ENCODE peak calls at places on chromosomes 12 and 14, in ten cellular contexts. S is A549, Q is colonic mucosa, G is fibroblast of the aortic adventitia, V is neural progenitor cell, B is right atrium auricular region, T is IMR-90, I is GM12865, N is upper lobe of right lung, U is uterus. A is an unnamed sample.

GRCh38 chr14:61106627-61107147 is 125.6 kb downstream of the SLC38A6 start:
- DNase-seq in S (no peak), Q (no peak), G (no peak), V (no peak), B (no peak), T (no peak), I (peak; percentile 38), N (no peak), U (no peak), A (no peak)

GRCh38 chr14:89617471-89618291 is 200.6 kb upstream of the FOXN3 start:
- DNase-seq in S (no peak), Q (peak; percentile 59), G (peak; percentile 73), V (peak; percentile 60), B (peak; percentile 70), T (peak; percentile 77), I (peak; percentile 66), N (no peak), U (no peak), A (peak; percentile 66)

GRCh38 chr12:10194160-10194559 is 15.3 kb downstream of the TMEM52B start:
- DNase-seq in S (no peak), Q (no peak), G (no peak), V (no peak), B (no peak), T (peak; percentile 43), I (no peak), N (no peak), U (no peak), A (peak; percentile 59)

GRCh38 chr14:73741386-73741875 is 27.2 kb upstream of the PNMA1 start:
- DNase-seq in S (no peak), Q (peak; percentile 91), G (peak; percentile 58), V (peak; percentile 60), B (peak; percentile 82), T (peak; percentile 66), I (peak; percentile 69), N (peak; percentile 82), U (peak; percentile 78), A (peak; percentile 78)

GRCh38 chr12:109170335-109170734 is 53.9 kb downstream of the ACACB start:
- DNase-seq in S (no peak), Q (no peak), G (no peak), V (no peak), B (no peak), T (no peak), I (no peak), N (no peak), U (no peak), A (no peak)

GRCh38 chr14:50804181-50804721 is 26.7 kb downstream of the NIN start:
- DNase-seq in S (no peak), Q (no peak), G (peak; percentile 85), V (no peak), B (no peak), T (peak; percentile 76), I (no peak), N (no peak), U (no peak), A (peak; percentile 75)

GRCh38 chr12:60872850-60873713 is 1277.3 kb downstream of the SLC16A7 start:
- DNase-seq in S (no peak), Q (no peak), G (no peak), V (no peak), B (no peak), T (no peak), I (no peak), N (no peak), U (no peak), A (no peak)

GRCh38 chr12:43349863-43350262 is 202.1 kb downstream of the ADAMTS20 start:
- DNase-seq in S (no peak), Q (no peak), G (no peak), V (no peak), B (no peak), T (peak; percentile 31), I (no peak), N (no peak), U (no peak), A (peak; percentile 21)

GRCh38 chr12:86122846-86123468 is 133.2 kb downstream of the MGAT4C start:
- DNase-seq in S (no peak), Q (no peak), G (no peak), V (no peak), B (no peak), T (peak; percentile 2), I (no peak), N (no peak), U (no peak), A (no peak)

GRCh38 chr14:103384450-103385152 is 614 bp upstream of the MARK3 start:
- DNase-seq in S (no peak), Q (peak; percentile 30), G (no peak), V (peak; percentile 17), B (no peak), T (no peak), I (no peak), N (no peak), U (no peak), A (no peak)

DNA sequence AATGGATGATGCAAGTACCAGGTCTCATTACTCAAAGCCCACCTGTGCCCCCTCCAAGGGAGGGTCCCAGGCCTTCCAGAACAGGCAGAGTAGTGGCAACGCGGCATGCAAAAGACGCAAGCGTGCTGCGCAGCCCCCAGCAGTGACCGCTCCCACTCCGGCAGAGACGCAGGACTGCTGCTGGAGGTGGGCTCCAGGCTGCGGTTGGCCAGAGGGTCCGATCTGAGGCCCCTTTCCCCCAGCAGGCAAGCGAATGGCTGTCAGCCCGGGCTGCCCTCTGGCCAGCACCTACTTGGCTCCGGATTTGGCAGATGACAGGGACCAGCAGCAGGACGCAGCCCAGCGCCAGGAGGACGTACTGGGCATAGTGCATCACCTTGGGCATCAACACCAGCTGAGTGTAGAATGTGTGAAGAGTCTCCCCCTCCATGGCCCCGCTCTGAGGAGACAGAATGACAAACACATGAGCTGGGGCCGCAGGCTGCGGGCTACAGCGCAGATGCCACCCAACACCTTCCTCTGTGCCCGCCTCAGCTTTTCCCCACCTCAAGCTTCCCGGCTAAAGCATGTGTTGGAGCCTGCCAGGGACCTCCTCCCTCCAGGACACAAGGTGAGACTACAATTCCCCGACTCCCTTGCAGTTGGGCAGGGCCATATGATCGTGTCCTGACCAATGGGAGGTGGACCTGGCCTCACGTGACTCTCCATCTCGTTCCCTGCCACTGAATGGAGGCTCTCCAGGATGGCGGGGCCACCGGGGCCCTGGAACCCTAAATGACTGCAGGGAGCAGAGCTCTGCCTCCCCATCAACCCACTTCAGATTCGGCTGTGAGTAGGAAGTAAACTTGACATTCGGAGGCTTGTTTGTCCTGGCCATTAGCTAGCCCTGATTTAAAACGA is 77.3 kb downstream of the SCARB1 start:
- DNase-seq in S (no peak), Q (peak; percentile 49), G (peak; percentile 89), V (peak; percentile 92), B (peak; percentile 94), T (peak; percentile 91), I (no peak), N (peak; percentile 87), U (peak; percentile 87), A (peak; percentile 94)
- H3K4me3 ChIP-seq in S (no peak overlapping the region), Q (no peak overlapping the region), G (peak overlapping the region; percentile 62), V (peak overlapping the region; percentile 60), B (peak overlapping the region; percentile 32), T (peak overlapping the region; percentile 62), I (no peak overlapping the region), N (peak overlapping the region; percentile 33), U (no peak overlapping the region), A (peak overlapping the region; percentile 37)

DNA sequence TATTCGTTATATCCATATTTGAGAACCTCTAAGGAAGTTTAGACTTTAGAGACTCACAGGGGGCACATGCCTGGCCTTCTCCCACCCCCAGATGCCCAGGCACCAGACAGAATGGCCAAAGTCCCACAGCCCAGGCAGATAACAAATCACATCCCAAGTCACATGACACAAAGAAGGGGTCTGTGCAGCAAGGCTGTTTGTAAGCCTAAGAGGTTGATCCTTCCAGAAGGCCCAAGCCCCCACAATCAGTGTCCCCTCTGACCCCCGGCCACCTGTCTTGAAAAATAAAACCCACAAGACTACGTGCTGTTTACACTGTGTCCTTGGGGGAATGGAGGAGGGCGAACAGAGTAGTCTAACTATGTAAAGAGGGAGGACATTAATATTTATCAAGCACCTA is 5.1 kb downstream of the CTDSP2 start:
- DNase-seq in S (no peak), Q (no peak), G (no peak), V (no peak), B (no peak), T (no peak), I (no peak), N (no peak), U (no peak), A (no peak)
- H3K4me3 ChIP-seq in S (no peak overlapping the region), Q (no peak overlapping the region), G (peak overlapping the region; percentile 40), V (no peak overlapping the region), B (no peak overlapping the region), T (no peak overlapping the region), I (no peak overlapping the region), N (no peak overlapping the region), U (peak overlapping the region; percentile 98), A (no peak overlapping the region)

GRCh38 chr12:132559652-132560420 is 50.5 kb downstream of the LRCOL1 start:
- DNase-seq in S (peak; percentile 66), Q (peak; percentile 45), G (no peak), V (peak; percentile 88), B (no peak), T (peak; percentile 36), I (peak; percentile 64), N (no peak), U (no peak), A (peak; percentile 33)

GRCh38 chr12:132560421-132560830 is 50.0 kb downstream of the LRCOL1 start:
- DNase-seq in S (peak; percentile 44), Q (peak; percentile 45), G (no peak), V (peak; percentile 70), B (no peak), T (no peak), I (peak; percentile 24), N (no peak), U (no peak), A (no peak)

GRCh38 chr12:132562489-132563045 is 47.8 kb downstream of the LRCOL1 start:
- DNase-seq in S (no peak), Q (no peak), G (no peak), V (no peak), B (no peak), T (no peak), I (no peak), N (no peak), U (no peak), A (no peak)

GRCh38 chr12:132561784-132562156 is 48.6 kb downstream of the LRCOL1 start:
- DNase-seq in S (peak; percentile 75), Q (no peak), G (no peak), V (peak; percentile 74), B (no peak), T (no peak), I (peak; percentile 40), N (no peak), U (no peak), A (no peak)

GRCh38 chr12:132560831-132561783 is 49.3 kb downstream of the LRCOL1 start:
- DNase-seq in S (peak; percentile 89), Q (peak; percentile 81), G (peak; percentile 42), V (peak; percentile 90), B (no peak), T (peak; percentile 51), I (peak; percentile 82), N (peak; percentile 81), U (no peak), A (peak; percentile 61)
- H3K4me3 ChIP-seq in S (peak overlapping the region; percentile 91), Q (peak overlapping the region; percentile 74), G (peak overlapping the region; percentile 64), V (peak overlapping the region; percentile 94), B (no peak overlapping the region), T (peak overlapping the region; percentile 93), I (peak overlapping the region; percentile 55), N (peak overlapping the region; percentile 60), U (peak overlapping the region; percentile 81), A (peak overlapping the region; percentile 36)

DNA sequence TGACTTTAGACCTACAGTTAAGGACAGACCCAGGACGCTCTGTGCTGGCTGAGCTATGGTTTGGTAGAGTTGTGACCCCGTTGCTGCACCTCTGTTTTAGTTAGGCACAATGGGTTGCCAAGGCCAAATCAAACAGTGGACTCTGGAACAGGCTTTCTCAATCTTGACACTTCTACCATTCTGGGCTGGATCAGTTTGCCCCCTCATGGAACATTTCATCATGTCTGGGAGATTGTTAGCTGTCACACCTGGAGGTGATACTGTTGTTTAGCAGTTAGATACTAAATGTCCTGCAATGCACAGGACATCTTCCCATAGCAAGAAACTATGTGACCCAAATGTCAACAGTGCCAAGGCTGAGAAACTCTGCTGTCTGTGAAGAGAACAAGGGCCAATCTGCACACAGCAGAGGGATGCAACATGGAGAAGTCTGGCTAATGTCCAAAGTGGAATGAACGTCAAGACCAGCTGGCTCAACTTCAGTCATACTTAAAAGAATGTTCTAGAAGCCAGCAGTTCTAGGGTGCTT is 65.6 kb upstream of the DICER1 start:
- DNase-seq in S (no peak), Q (no peak), G (peak; percentile 36), V (no peak), B (no peak), T (peak; percentile 50), I (no peak), N (no peak), U (no peak), A (peak; percentile 85)
- H3K4me3 ChIP-seq in S (no peak overlapping the region), Q (no peak overlapping the region), G (no peak overlapping the region), V (no peak overlapping the region), B (no peak overlapping the region), T (no peak overlapping the region), I (no peak overlapping the region), N (no peak overlapping the region), U (no peak overlapping the region), A (no peak overlapping the region)

A was measured in cardiac fibroblast.